ENCODE peak calls at places on chromosomes 16 and 17, in seven cellular contexts. S is HAP-1; A is stimulated activated CD8-positive, alpha-beta memory T cell treated with anti-CD3 and anti-CD28 coated beads, Interleukin-12 subunit alpha, Interleukin-12 subunit beta, amount 100 ng/mL, for 4 hours; X is frontal cortex; W is heart right ventricle; O is CD4-positive, CD25-positive, alpha-beta regulatory T cell; V is NCI-H2171 treated with DMSO at 0.1 percent for 48 hours. M is an unnamed sample.

GRCh38 chr16:88589441-88589840 is 19.2 kb downstream of the ZC3H18 start:
- DNase-seq in W (no peak), O (peak), S (no peak), X (no peak), A (no peak), V (no peak), M (no peak)

GRCh38 chr17:74569392-74570003 is 2.2 kb upstream of the CD300H start:
- DNase-seq in X (no peak), V (no peak), S (no peak), W (no peak), O (peak), A (no peak), M (no peak)

GRCh38 chr16:10338426-10338825 is 47.4 kb upstream of the ATF7IP2 start:
- DNase-seq in X (no peak), A (no peak), S (no peak), V (peak), O (no peak), W (peak), M (no peak)

GRCh38 chr16:3235856-3236669 is 1.1 kb upstream of the ZNF200 start:
- DNase-seq in W (peak), A (no peak), X (no peak), O (peak), S (no peak), V (no peak), M (no peak)

GRCh38 chr16:85173077-85173980 is 61.1 kb upstream of the CIBAR2 start:
- DNase-seq in O (no peak), A (no peak), S (no peak), V (no peak), W (no peak), X (no peak), M (no peak)

GRCh38 chr17:48483471-48484131 is 47.2 kb downstream of the HOXB1 start:
- DNase-seq in S (no peak), V (no peak), O (no peak), W (no peak), X (no peak), A (no peak), M (no peak)

GRCh38 chr17:69672924-69673323 is 258.4 kb downstream of the MAP2K6 start:
- DNase-seq in A (no peak), V (peak), X (no peak), S (no peak), W (no peak), O (no peak), M (no peak)

GRCh38 chr17:62179525-62180161 is 114.6 kb upstream of the MED13 start:
- DNase-seq in W (no peak), S (no peak), V (peak), X (no peak), O (no peak), A (no peak), M (no peak)

GRCh38 chr16:73020409-73020884 is 27.5 kb downstream of the ZFHX3 start:
- DNase-seq in W (peak), X (peak), S (no peak), A (no peak), O (no peak), V (peak), M (no peak)

GRCh38 chr17:80625627-80626026 is 81.0 kb downstream of the RPTOR start:
- DNase-seq in X (no peak), A (no peak), S (no peak), V (no peak), W (no peak), O (no peak), M (no peak)

GRCh38 chr17:2393954-2394749 is 6.7 kb downstream of the MNT start:
- DNase-seq in W (no peak), V (no peak), A (no peak), O (no peak), X (no peak), S (no peak), M (no peak)

GRCh38 chr16:1606774-1607173 is 5.1 kb downstream of the IFT140 start:
- DNase-seq in V (no peak), W (no peak), X (no peak), A (no peak), O (no peak), S (no peak), M (no peak)

GRCh38 chr17:323181-323580 is 29.4 kb downstream of the RPH3AL start:
- DNase-seq in W (no peak), V (no peak), X (no peak), O (no peak), S (no peak), A (no peak), M (no peak)

GRCh38 chr16:805474-805873 is 4.9 kb upstream of the GNG13 start:
- DNase-seq in W (no peak), S (no peak), A (no peak), X (no peak), V (no peak), O (no peak), M (no peak)

GRCh38 chr16:57044931-57045693 is 47.3 kb upstream of the CPNE2 start:
- DNase-seq in V (no peak), A (no peak), O (no peak), S (no peak), X (no peak), W (no peak), M (no peak)

M was measured in neuronal stem cell.